ENCODE peak calls at places on chromosomes 7 and 10, in ten cellular contexts. P is CD8-positive, alpha-beta T cell; X is endodermal cell; F is SK-N-SH; O is A549; Y is mammary epithelial cell; U is cardiac muscle cell; I is ovary; L is uterus; S is heart right ventricle. Z is an unnamed sample. For H3K9me3, the result is how much of the 10 kb centered on the place peaks cover.

GRCh38 chr10:11853468-11853867 is 30.3 kb downstream of the PROSER2 start:
- DNase-seq in P (no peak), X (peak), F (no peak), O (peak), Y (no peak), U (no peak), I (no peak), L (no peak), S (no peak), Z (no peak)

GRCh38 chr10:125034671-125035070 is 92.7 kb downstream of the ZRANB1 start:
- DNase-seq in P (no peak), X (no peak), F (no peak), O (no peak), Y (no peak), U (no peak), I (no peak), L (no peak), S (no peak), Z (no peak)

GRCh38 chr10:117137031-117137910 is 799 bp downstream of the VAX1 start:
- DNase-seq in P (no peak), X (peak), F (peak), O (peak), Y (peak), U (peak), I (no peak), L (no peak), S (no peak), Z (no peak)

GRCh38 chr7:159127691-159128642 is 16.7 kb downstream of the VIPR2 start:
- DNase-seq in P (no peak), X (peak), F (no peak), O (no peak), Y (no peak), U (no peak), I (no peak), L (no peak), S (no peak), Z (no peak)

GRCh38 chr7:41053830-41054229 is 649.1 kb downstream of the INHBA start:
- DNase-seq in P (no peak), X (no peak), F (no peak), O (no peak), Y (no peak), U (no peak), I (no peak), L (no peak), S (no peak), Z (no peak)

GRCh38 chr7:75817112-75817511 is 3.5 kb upstream of the CCL24 start:
- DNase-seq in P (no peak), X (no peak), F (no peak), O (no peak), Y (no peak), U (no peak), I (no peak), L (no peak), S (no peak), Z (no peak)

GRCh38 chr7:55148571-55148970 is 129.8 kb downstream of the EGFR start:
- DNase-seq in P (no peak), X (no peak), F (no peak), O (no peak), Y (no peak), U (no peak), I (no peak), L (no peak), S (no peak), Z (no peak)

GRCh38 chr7:73452999-73453635 is 19.5 kb downstream of the FZD9 start:
- DNase-seq in P (no peak), X (no peak), F (no peak), O (no peak), Y (no peak), U (peak), I (no peak), L (no peak), S (no peak), Z (no peak)

GRCh38 chr10:63554666-63555065 is 33.5 kb downstream of the REEP3 start:
- DNase-seq in P (peak), X (no peak), F (no peak), O (peak), Y (peak), U (peak), I (no peak), L (no peak), S (no peak), Z (no peak)

GRCh38 chr7:82562716-82563404 is 119.3 kb upstream of the CACNA2D1 start:
- DNase-seq in P (no peak), X (no peak), F (no peak), O (no peak), Y (peak), U (peak), I (no peak), L (no peak), S (no peak), Z (no peak)

GRCh38 chr10:74118794-74119193 is 31.8 kb downstream of the AP3M1 start:
- DNase-seq in P (no peak), X (no peak), F (no peak), O (peak), Y (peak), U (no peak), I (no peak), L (no peak), S (no peak), Z (no peak)

GRCh38 chr7:12685550-12685949 is 1.9 kb upstream of the ARL4A start:
- DNase-seq in P (peak), X (peak), F (peak), O (peak), Y (no peak), U (peak), I (peak), L (peak), S (peak), Z (no peak)

GRCh38 chr10:49606981-49607535 is 3.1 kb upstream of the SLC18A3 start:
- DNase-seq in P (peak), X (peak), F (no peak), O (peak), Y (peak), U (peak), I (no peak), L (no peak), S (peak), Z (no peak)

GRCh38 chr7:143172354-143172753 is 10.9 kb upstream of the TAS2R39 start:
- DNase-seq in P (no peak), X (no peak), F (no peak), O (peak), Y (peak), U (no peak), I (no peak), L (no peak), S (no peak), Z (peak)
- H3K4me3 ChIP-seq in P (no peak), X (no peak), F (peak), O (peak), Y (no peak), U (no peak), I (no peak), L (peak), S (no peak), Z (no peak)

GRCh38 chr7:5217396-5217795 is 27.4 kb downstream of the WIPI2 start:
- DNase-seq in P (no peak), X (no peak), F (no peak), O (no peak), Y (no peak), U (no peak), I (no peak), L (no peak), S (no peak), Z (no peak)
- H3K9me3 ChIP-seq in P (under half), X (under half), F (under half), O (under half), Y (under half), U (under half), I (under half), L (under half), S (under half), Z (under half)

DNA sequence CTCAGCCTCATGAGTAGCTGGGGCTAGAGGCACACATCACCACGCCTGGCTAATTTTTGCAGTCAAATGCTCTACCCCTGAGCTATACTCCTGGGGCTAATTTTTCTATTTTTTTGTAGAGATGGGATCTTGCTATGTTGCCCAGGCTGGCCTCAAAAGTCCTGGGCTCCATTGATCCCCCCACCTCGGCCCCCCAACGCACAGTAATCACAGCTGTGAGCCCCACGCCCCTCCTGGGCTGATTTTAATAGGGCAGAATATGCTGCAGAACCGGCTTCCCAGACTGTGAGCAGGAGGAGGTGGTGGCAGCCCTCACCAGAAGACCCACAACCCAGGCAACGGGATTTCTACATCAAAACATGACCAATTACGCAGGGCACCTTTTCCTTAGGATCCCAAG is 15.2 kb downstream of the BRAT1 start:
- DNase-seq in P (no peak), X (no peak), F (no peak), O (no peak), Y (no peak), U (no peak), I (no peak), L (no peak), S (no peak), Z (no peak)
- H3K4me3 ChIP-seq in P (no peak), X (no peak), F (no peak), O (no peak), Y (no peak), U (no peak), I (no peak), L (no peak), S (no peak), Z (no peak)

GRCh38 chr7:157952841-157953645 is 616.2 kb downstream of the DNAJB6 start:
- DNase-seq in P (no peak), X (peak), F (no peak), O (no peak), Y (no peak), U (no peak), I (no peak), L (no peak), S (no peak), Z (no peak)
- H3K9me3 ChIP-seq in P (under half), X (half or more), F (under half), O (under half), Y (under half), U (under half), I (under half), L (under half), S (under half), Z (under half)